ENCODE peak calls at places on chromosome 4, in six cellular contexts. S is stimulated activated CD4-positive, alpha-beta T cell treated with anti-CD3 and anti-CD28 coated beads, TNF-alpha, amount 100 ng/mL, for 48 hours; W is CD8-positive, alpha-beta memory T cell; P is HEK293T; V is brain microvascular endothelial cell; Z is BE2C. X is an unnamed sample.

GRCh38 chr4:1416948-1417260 is 10.7 kb upstream of the NKX1-1 start:
- DNase-seq in W (no peak), P (no peak), S (no peak), Z (no peak), V (no peak), X (no peak)

GRCh38 chr4:64784125-64784524 is 374.9 kb upstream of the TECRL start:
- DNase-seq in S (no peak), P (no peak), Z (no peak), W (no peak), V (no peak), X (no peak)

GRCh38 chr4:119300072-119300387 is 21.9 kb downstream of the FABP2 start:
- DNase-seq in P (peak; percentile 21), V (peak; percentile 64), Z (peak; percentile 12), S (no peak), W (no peak), X (no peak)

GRCh38 chr4:79247695-79248394 is 78.0 kb downstream of the NAA11 start:
- DNase-seq in Z (no peak), S (no peak), P (no peak), V (no peak), W (no peak), X (no peak)

GRCh38 chr4:152981278-152981677 is 45.2 kb downstream of the FHDC1 start:
- DNase-seq in V (no peak), Z (no peak), P (no peak), W (no peak), S (no peak), X (no peak)

GRCh38 chr4:108054025-108054424 is 64.3 kb downstream of the HADH start:
- DNase-seq in S (no peak), W (no peak), P (no peak), Z (no peak), V (no peak), X (no peak)

GRCh38 chr4:184854673-184855072 is 28.9 kb upstream of the ACSL1 start:
- DNase-seq in S (no peak), P (no peak), Z (no peak), V (no peak), W (no peak), X (no peak)

GRCh38 chr4:8642651-8643321 is 50.2 kb downstream of the CPZ start:
- DNase-seq in V (no peak), W (no peak), Z (no peak), P (no peak), S (no peak), X (no peak)

GRCh38 chr4:16993966-16994840 is 95.8 kb upstream of the LDB2 start:
- DNase-seq in W (no peak), P (no peak), Z (no peak), V (no peak), S (no peak), X (no peak)

GRCh38 chr4:124019749-124020549 is 623.4 kb downstream of the SPRY1 start:
- DNase-seq in S (no peak), W (no peak), P (no peak), V (peak; percentile 18), Z (no peak), X (no peak)

GRCh38 chr4:185213829-185214228 is 4.4 kb downstream of the SNX25 start:
- DNase-seq in Z (no peak), P (no peak), S (no peak), W (no peak), V (no peak), X (no peak)

GRCh38 chr4:100977274-100977673 is 370.1 kb downstream of the PPP3CA start:
- DNase-seq in Z (no peak), W (no peak), S (no peak), V (no peak), P (no peak), X (no peak)

GRCh38 chr4:8303081-8303480 is 33.5 kb downstream of the HTRA3 start:
- DNase-seq in W (no peak), V (no peak), P (no peak), Z (peak; percentile 2), S (no peak), X (no peak)

GRCh38 chr4:6634746-6635145 is 5.7 kb upstream of the MRFAP1 start:
- DNase-seq in Z (no peak), V (no peak), W (no peak), P (no peak), S (no peak), X (no peak)

GRCh38 chr4:102317459-102317858 is 27.8 kb downstream of the SLC39A8 start:
- DNase-seq in Z (no peak), W (no peak), S (no peak), V (no peak), P (no peak), X (no peak)

GRCh38 chr4:128782076-128782715 is 27.3 kb upstream of the JADE1 start:
- DNase-seq in Z (peak; percentile 27), P (no peak), V (no peak), W (peak; percentile 72), S (peak; percentile 6), X (peak; percentile 44)

GRCh38 chr4:52685316-52685715 is 26.2 kb upstream of the USP46 start:
- DNase-seq in S (no peak), P (no peak), W (no peak), Z (no peak), V (no peak), X (no peak)

GRCh38 chr4:184028571-184028996 is 123.5 kb downstream of the STOX2 start:
- DNase-seq in Z (no peak), P (no peak), W (no peak), S (no peak), V (no peak), X (no peak)

X was measured in T47D.